ENCODE peak calls at places on chromosomes 3 and 15, in eight cellular contexts. C is neural progenitor cell; A is A549; W is GM23338; K is colonic mucosa; N is CD8-positive, alpha-beta T cell; G is mucosa of descending colon; Z is tibial nerve. D is an unnamed sample. For H3K4me1, the result is how much of the 10 kb centered on the place peaks cover.

GRCh38 chr15:49265911-49266310 is 95.9 kb downstream of the GALK2 start:
- DNase-seq in C (no peak), A (no peak), W (no peak), K (no peak), N (no peak), G (no peak), Z (no peak), D (no peak)

GRCh38 chr3:24145981-24146822 is 201.1 kb downstream of the NR1D2 start:
- DNase-seq in C (no peak), A (peak), W (peak), K (no peak), N (no peak), G (no peak), Z (no peak), D (no peak)

GRCh38 chr3:112390783-112391641 is 58.1 kb downstream of the CD200 start:
- DNase-seq in C (peak), A (no peak), W (peak), K (no peak), N (no peak), G (no peak), Z (no peak), D (no peak)

GRCh38 chr15:66196565-66196964 is 57.0 kb downstream of the MEGF11 start:
- DNase-seq in C (no peak), A (no peak), W (no peak), K (no peak), N (no peak), G (no peak), Z (no peak), D (no peak)

GRCh38 chr3:57127849-57128566 is 37.1 kb downstream of the IL17RD start:
- DNase-seq in C (no peak), A (no peak), W (no peak), K (no peak), N (no peak), G (no peak), Z (no peak), D (no peak)

GRCh38 chr15:49415638-49416037 is 7.4 kb upstream of the FGF7 start:
- DNase-seq in C (no peak), A (no peak), W (no peak), K (no peak), N (no peak), G (no peak), Z (no peak), D (no peak)

GRCh38 chr3:184361932-184362667 is 590 bp downstream of the POLR2H start:
- DNase-seq in C (peak), A (peak), W (peak), K (peak), N (peak), G (peak), Z (no peak), D (no peak)

GRCh38 chr3:41265823-41266273 is 66.5 kb downstream of the CTNNB1 start:
- DNase-seq in C (no peak), A (no peak), W (no peak), K (no peak), N (no peak), G (no peak), Z (no peak), D (no peak)

GRCh38 chr3:14423963-14424362 is 21.6 kb downstream of the SLC6A6 start:
- DNase-seq in C (no peak), A (no peak), W (no peak), K (no peak), N (no peak), G (no peak), Z (no peak), D (no peak)

GRCh38 chr3:184241447-184242296 is 7.1 kb downstream of the ALG3 start:
- DNase-seq in C (no peak), A (no peak), W (peak), K (peak), N (no peak), G (peak), Z (no peak), D (no peak)

DNA sequence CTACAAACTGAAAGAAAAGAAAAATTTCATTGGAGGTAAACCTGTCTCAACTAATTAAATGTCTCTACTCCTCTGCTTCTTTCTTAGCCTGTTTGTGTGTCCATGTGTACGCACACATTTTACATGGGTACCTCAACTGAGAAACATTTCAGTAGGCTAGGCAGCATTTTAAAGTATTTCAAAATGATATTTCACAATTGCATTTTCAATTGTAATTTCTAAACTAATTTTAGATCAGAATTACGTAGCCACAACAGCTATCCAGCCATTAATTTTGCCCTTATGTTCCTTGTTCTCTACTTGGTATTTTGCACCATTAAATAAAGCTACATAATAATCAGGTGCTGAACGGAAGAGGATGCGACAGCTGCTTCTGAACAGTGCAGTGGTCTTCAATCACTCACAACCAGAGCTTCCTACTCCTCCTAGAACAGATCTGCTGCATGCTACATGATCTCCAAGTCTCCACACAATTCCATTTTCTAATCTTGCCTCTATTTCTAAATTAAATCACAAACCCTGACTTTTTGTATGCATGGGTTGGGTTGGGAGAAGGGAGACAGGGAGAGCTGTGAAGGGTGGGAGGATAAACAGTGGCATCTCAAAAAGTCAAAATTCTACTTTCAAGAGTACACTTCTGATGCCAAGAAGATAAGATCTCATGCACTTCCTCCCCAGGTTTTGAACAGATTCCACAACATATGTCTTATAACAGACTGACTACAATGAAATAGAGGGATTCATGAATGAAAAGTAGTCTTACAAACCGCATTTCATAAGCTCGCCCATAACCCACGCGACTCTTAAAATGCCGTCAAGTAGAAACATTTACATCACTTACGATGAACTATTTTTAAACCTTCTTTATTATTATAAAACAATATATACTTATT is 57.4 kb downstream of the CHSY1 start:
- DNase-seq in C (no peak), A (no peak), W (no peak), K (no peak), N (no peak), G (no peak), Z (no peak), D (no peak)
- H3K4me1 ChIP-seq in C (under half), A (under half), W (half or more), K (under half), N (under half), G (under half), Z (half or more), D (half or more)

DNA sequence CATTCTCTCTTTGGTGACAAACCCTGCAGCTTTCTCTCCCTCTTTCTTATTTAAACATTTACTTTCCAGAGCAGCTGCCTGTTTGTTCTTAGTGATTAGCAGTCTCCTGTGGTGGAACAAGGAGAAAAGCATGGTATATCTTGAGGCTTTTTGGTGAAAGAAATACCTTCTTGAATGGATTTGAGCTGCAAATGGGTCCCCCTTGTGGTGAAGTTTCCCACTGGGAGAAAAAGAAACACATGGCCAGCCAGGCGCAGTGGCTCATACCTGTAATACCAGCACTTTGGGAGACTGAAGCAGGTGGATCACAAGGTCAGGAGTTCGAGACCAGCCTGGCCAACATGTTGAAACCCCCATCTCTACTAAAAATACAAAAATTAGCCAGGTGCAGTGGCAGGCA is 48.3 kb upstream of the ACP3 start:
- DNase-seq in C (peak), A (no peak), W (peak), K (no peak), N (no peak), G (no peak), Z (no peak), D (no peak)
- TF ChIP-seq CTCF in C (peak), A (no peak), W (peak), K (no peak), N (no peak), G (no peak), Z (no peak), D (no peak)

GRCh38 chr15:92073044-92073785 is 219.7 kb downstream of the SLCO3A1 start:
- DNase-seq in C (no peak), A (no peak), W (no peak), K (no peak), N (no peak), G (no peak), Z (no peak), D (no peak)

GRCh38 chr15:92068121-92068520 is 214.6 kb downstream of the SLCO3A1 start:
- DNase-seq in C (no peak), A (no peak), W (no peak), K (no peak), N (no peak), G (no peak), Z (no peak), D (no peak)

GRCh38 chr15:92071030-92071644 is 217.6 kb downstream of the SLCO3A1 start:
- DNase-seq in C (no peak), A (no peak), W (no peak), K (peak), N (no peak), G (peak), Z (no peak), D (no peak)

GRCh38 chr15:92074161-92074560 is 220.7 kb downstream of the SLCO3A1 start:
- DNase-seq in C (no peak), A (no peak), W (no peak), K (no peak), N (no peak), G (no peak), Z (no peak), D (no peak)

GRCh38 chr15:92069308-92070244 is 216.1 kb downstream of the SLCO3A1 start:
- DNase-seq in C (no peak), A (peak), W (no peak), K (peak), N (peak), G (peak), Z (no peak), D (peak)
- H3K4me1 ChIP-seq in C (under half), A (under half), W (under half), K (under half), N (under half), G (under half), Z (under half), D (under half)

GRCh38 chr3:38988955-38989354 is 62.8 kb downstream of the SCN11A start:
- DNase-seq in C (no peak), A (no peak), W (no peak), K (no peak), N (no peak), G (no peak), Z (no peak), D (no peak)

GRCh38 chr3:38996193-38996592 is 55.6 kb downstream of the SCN11A start:
- DNase-seq in C (no peak), A (no peak), W (no peak), K (no peak), N (no peak), G (no peak), Z (no peak), D (no peak)

GRCh38 chr3:38989932-38990510 is 61.7 kb downstream of the SCN11A start:
- DNase-seq in C (no peak), A (no peak), W (no peak), K (no peak), N (no peak), G (no peak), Z (no peak), D (no peak)

GRCh38 chr3:38990621-38991020 is 61.1 kb downstream of the SCN11A start:
- DNase-seq in C (no peak), A (no peak), W (no peak), K (no peak), N (no peak), G (no peak), Z (no peak), D (no peak)

GRCh38 chr3:38992117-38992779 is 59.5 kb downstream of the SCN11A start:
- DNase-seq in C (no peak), A (peak), W (no peak), K (no peak), N (no peak), G (no peak), Z (no peak), D (no peak)
- TF ChIP-seq CTCF in C (no peak), A (no peak), W (no peak), K (no peak), N (no peak), G (no peak), Z (no peak), D (no peak)

GRCh38 chr15:88908123-88908522 is 5.1 kb downstream of the MFGE8 start:
- DNase-seq in C (no peak), A (no peak), W (no peak), K (no peak), N (no peak), G (no peak), Z (no peak), D (no peak)
- H3K4me1 ChIP-seq in C (under half), A (under half), W (under half), K (under half), N (under half), G (under half), Z (half or more), D (half or more)

DNA sequence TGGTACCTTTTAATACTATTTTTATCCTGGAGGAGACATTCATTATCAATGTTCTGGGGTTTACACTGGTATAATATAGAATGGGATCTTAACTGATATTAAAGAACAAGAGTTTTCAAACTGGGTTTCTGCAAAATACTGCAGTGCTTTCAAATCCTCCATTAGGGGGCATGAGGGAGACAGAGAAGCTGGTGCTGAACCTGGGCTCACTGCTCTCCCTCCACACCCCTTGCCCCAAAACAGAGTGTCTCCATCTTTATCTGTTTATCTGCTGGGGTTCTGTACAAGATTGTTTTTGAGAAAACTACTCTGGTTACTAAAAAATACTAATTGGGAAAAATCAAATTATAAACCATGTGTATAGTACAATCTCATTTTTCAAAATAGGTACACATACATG is 41.7 kb downstream of the CADPS start:
- DNase-seq in C (peak), A (no peak), W (peak), K (no peak), N (no peak), G (no peak), Z (no peak), D (no peak)
- TF ChIP-seq CTCF in C (peak), A (no peak), W (peak), K (no peak), N (no peak), G (no peak), Z (no peak), D (no peak)

GRCh38 chr15:60392986-60393811 is 4.6 kb downstream of the ANXA2 start:
- DNase-seq in C (no peak), A (peak), W (no peak), K (peak), N (no peak), G (peak), Z (peak), D (peak)
- H3K4me1 ChIP-seq in C (under half), A (half or more), W (half or more), K (under half), N (under half), G (half or more), Z (half or more), D (half or more)

GRCh38 chr15:64690008-64690407 is 85.4 kb downstream of the RBPMS2 start:
- DNase-seq in C (no peak), A (no peak), W (no peak), K (no peak), N (no peak), G (no peak), Z (no peak), D (no peak)
- TF ChIP-seq CTCF in C (no peak), A (no peak), W (no peak), K (no peak), N (no peak), G (no peak), Z (no peak), D (no peak)

DNA sequence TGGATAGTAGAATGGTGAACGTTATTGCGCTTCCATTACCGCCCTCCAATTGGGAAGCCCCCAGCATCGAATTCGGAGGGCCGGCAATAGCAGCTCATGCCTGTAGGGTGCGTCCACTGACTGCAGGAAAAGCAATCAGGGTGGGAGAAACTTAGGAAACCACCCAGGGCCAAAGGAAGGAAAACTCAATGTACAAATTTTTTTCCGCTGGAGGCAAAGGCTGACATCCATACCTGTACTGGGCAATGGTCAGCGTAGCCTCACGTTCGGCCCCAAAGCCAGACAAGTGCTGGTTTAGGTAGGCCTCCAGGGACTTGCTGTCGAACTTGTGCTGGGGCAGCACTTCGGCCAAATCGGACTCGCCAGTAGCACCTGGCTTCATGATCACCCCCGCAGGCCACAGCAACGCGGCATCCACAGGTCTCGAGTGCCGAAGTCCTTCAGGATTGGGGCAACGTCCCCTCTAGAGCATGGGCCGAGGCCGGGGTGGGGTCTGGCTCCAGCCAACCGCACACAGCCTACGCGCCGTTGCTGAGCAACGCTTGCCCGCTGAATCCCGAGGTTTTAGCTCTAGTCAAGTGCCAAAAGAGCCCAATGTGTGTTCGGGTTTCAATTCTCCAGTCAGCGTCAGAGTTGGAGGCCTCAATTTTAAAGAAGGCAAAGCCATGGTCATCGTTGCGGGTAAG is at the start of gene ACAD11:
- DNase-seq in C (peak), A (peak), W (peak), K (peak), N (peak), G (peak), Z (peak), D (peak)
- H3K4me1 ChIP-seq in C (under half), A (under half), W (under half), K (under half), N (under half), G (under half), Z (under half), D (under half)

DNA sequence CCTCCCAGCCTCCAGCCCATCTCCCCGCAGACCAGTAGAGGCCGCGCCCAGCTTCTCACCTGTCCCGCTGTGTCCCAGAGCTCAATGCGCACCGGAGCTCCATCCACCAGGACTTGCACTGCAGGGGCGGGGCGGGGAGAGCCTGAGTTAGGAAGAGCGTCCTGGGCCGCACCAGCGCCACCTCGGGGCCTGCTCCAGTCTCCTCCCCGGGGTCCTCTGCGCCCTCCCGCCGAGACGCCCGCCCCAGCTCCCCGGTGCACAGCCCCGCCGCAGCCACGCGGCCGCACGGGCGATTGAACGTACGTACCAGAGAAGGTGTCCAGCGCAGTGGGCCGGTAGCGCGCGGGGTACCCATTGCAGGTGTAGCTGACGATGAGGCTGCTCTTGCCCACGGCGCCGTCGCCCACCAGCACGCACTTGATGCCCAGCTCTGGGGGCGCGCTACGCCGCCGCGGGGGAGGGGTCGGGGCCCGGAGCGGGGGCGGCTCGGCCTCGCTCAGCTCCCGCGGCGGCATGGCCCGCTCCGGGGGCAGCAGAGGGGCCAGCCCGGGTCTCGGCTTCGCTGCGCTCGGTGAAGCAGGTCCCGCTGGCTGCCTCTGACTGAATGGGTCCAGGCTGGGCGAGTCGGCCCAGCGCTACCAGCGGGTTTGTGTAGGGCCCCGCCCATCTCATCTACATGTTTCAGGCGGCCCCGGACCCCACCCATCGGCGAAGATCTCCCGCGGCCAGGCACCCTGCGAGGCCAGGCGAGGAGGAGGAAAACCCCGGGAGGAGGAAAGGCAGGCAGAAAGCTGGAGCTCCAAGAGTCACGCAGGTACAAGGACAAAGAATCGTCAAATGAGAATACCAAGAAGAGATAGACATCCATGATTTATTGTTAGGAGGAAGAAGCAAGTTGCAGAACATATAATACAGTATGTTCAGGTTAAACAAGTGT is at the start of gene RHOV:
- DNase-seq in C (peak), A (peak), W (peak), K (peak), N (peak), G (peak), Z (no peak), D (no peak)
- TF ChIP-seq CTCF in C (peak), A (peak), W (peak), K (peak), N (peak), G (no peak), Z (no peak), D (no peak)

D was measured in thoracic aorta.